ENCODE peak calls at places on chromosomes 7 and 10, in five cellular contexts. L is A549, F is HepG2, K is H1, M is K562. V is an unnamed sample.

GRCh38 chr7:138864667-138865066 is 66.7 kb upstream of the ATP6V0A4 start:
- DNase-seq in L (peak), F (no peak), K (no peak), M (no peak), V (no peak)

GRCh38 chr10:58994226-58995057 is 182.0 kb upstream of the PHYHIPL start:
- DNase-seq in L (peak), F (peak), K (no peak), M (no peak), V (no peak)

GRCh38 chr7:134823400-134823799 is 44.0 kb downstream of the CALD1 start:
- DNase-seq in L (no peak), F (no peak), K (no peak), M (no peak), V (no peak)

GRCh38 chr7:147833981-147834380 is 756.6 kb upstream of the C7orf33 start:
- DNase-seq in L (no peak), F (no peak), K (no peak), M (no peak), V (no peak)

GRCh38 chr7:42217548-42217947 is 19.5 kb downstream of the GLI3 start:
- DNase-seq in L (no peak), F (no peak), K (no peak), M (no peak), V (no peak)

GRCh38 chr10:1280436-1281401 is 224.5 kb downstream of the WDR37 start:
- DNase-seq in L (no peak), F (no peak), K (no peak), M (no peak), V (no peak)

GRCh38 chr7:38682602-38683001 is 51.4 kb upstream of the AMPH start:
- DNase-seq in L (no peak), F (no peak), K (no peak), M (no peak), V (no peak)

GRCh38 chr7:24609059-24609458 is 35.8 kb downstream of the PALS2 start:
- DNase-seq in L (no peak), F (no peak), K (no peak), M (no peak), V (no peak)

GRCh38 chr10:52283174-52283573 is 30.9 kb upstream of the DKK1 start:
- DNase-seq in L (no peak), F (peak), K (no peak), M (no peak), V (no peak)

GRCh38 chr10:11573497-11573896 is 38.0 kb downstream of the USP6NL start:
- DNase-seq in L (no peak), F (no peak), K (no peak), M (no peak), V (peak)

GRCh38 chr10:97805960-97806359 is 34.2 kb upstream of the SFRP5 start:
- DNase-seq in L (no peak), F (no peak), K (no peak), M (no peak), V (no peak)

GRCh38 chr10:131093795-131094366 is 217.6 kb downstream of the TCERG1L start:
- DNase-seq in L (no peak), F (no peak), K (no peak), M (no peak), V (no peak)

GRCh38 chr7:20404371-20404770 is 73.7 kb downstream of the ITGB8 start:
- DNase-seq in L (no peak), F (no peak), K (no peak), M (no peak), V (no peak)

GRCh38 chr10:110305767-110306451 is 1.2 kb upstream of the SMNDC1 start:
- DNase-seq in L (peak), F (peak), K (no peak), M (peak), V (peak)

GRCh38 chr7:116239434-116239833 is 29.1 kb downstream of the TES start:
- DNase-seq in L (no peak), F (peak), K (no peak), M (no peak), V (no peak)

GRCh38 chr10:17086865-17087264 is 42.7 kb downstream of the CUBN start:
- DNase-seq in L (no peak), F (no peak), K (no peak), M (no peak), V (no peak)
- TF ChIP-seq KDM1A in L (no peak), F (no peak), K (no peak), M (no peak), V (no peak)

GRCh38 chr7:97174308-97174707 is 56.8 kb downstream of the SDHAF3 start:
- DNase-seq in L (no peak), F (no peak), K (no peak), M (no peak), V (no peak)
- TF ChIP-seq CEBPB in L (no peak), F (no peak), K (no peak), M (no peak), V (no peak)

GRCh38 chr10:9504227-9504626 is 1449.7 kb downstream of the GATA3 start:
- DNase-seq in L (no peak), F (no peak), K (no peak), M (no peak), V (no peak)
- TF ChIP-seq EP300 in L (no peak), F (no peak), K (no peak), M (no peak), V (no peak)

GRCh38 chr10:124674768-124675222 is 69.4 kb downstream of the FAM53B start:
- DNase-seq in L (no peak), F (no peak), K (no peak), M (no peak), V (no peak)
- TF ChIP-seq KDM1A in L (no peak), F (no peak), K (no peak), M (no peak), V (no peak)

GRCh38 chr7:618539-619355 is 99.1 kb upstream of the PDGFA start:
- DNase-seq in L (no peak), F (peak), K (no peak), M (no peak), V (no peak)
- TF ChIP-seq CEBPB in L (no peak), F (no peak), K (no peak), M (no peak), V (no peak)

GRCh38 chr7:68684246-68684850 is 913.9 kb upstream of the AUTS2 start:
- DNase-seq in L (peak), F (no peak), K (no peak), M (no peak), V (no peak)
- TF ChIP-seq EP300 in L (no peak), F (no peak), K (no peak), M (no peak), V (no peak)

GRCh38 chr7:2523461-2523905 is 3.9 kb downstream of the LFNG start:
- DNase-seq in L (no peak), F (no peak), K (no peak), M (no peak), V (no peak)

GRCh38 chr7:2522780-2523433 is 3.3 kb downstream of the LFNG start:
- DNase-seq in L (peak), F (peak), K (no peak), M (no peak), V (no peak)

GRCh38 chr7:2521341-2521745 is 1.8 kb downstream of the LFNG start:
- DNase-seq in L (no peak), F (no peak), K (no peak), M (no peak), V (no peak)

GRCh38 chr7:2520808-2521146 is 1.2 kb downstream of the LFNG start:
- DNase-seq in L (no peak), F (no peak), K (no peak), M (no peak), V (no peak)

GRCh38 chr7:2521952-2522591 is 2.5 kb downstream of the LFNG start:
- DNase-seq in L (peak), F (no peak), K (no peak), M (no peak), V (no peak)
- TF ChIP-seq KDM1A in L (peak), F (no peak), K (no peak), M (peak), V (no peak)

GRCh38 chr10:28823501-28824075 is 146.3 kb downstream of the BAMBI start:
- DNase-seq in L (no peak), F (no peak), K (no peak), M (no peak), V (no peak)

GRCh38 chr10:28818645-28819036 is 141.3 kb downstream of the BAMBI start:
- DNase-seq in L (peak), F (no peak), K (no peak), M (no peak), V (no peak)

DNA sequence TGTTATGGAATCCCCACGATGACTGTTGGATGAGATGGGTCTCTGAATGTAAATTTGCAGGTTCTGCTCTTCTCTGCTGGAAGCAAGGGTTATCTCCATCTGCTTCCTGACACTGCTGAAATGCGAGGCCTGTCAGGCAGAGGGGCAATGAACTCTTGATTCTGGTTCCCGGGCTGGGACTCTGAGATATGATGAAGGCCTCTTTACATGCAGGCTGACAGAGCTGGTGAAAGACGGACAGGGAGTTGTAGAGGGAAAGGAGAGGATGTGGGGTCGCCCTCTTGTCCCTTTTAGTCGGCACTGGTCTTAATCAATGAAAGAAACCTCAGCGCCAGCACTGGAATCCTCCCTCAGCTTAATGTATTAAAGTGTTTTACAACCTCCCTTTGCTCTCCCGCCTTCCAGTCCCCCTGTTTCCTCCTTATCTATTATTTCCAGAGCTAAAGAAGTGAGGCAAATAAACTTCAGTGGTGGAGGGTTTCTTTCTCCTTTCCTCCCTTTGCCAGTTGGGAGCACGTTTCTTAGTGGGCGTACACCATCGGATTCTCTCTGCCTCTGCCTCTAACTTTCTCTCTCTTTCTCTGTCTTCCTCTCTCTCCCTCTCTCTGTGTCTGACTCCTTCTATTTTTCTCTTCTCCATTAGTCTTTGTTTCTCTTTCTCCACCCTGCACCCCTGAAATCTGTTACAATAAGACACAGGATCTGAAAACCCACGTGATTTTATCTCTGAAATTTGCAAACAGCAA is 145.6 kb downstream of the BAMBI start:
- DNase-seq in L (no peak), F (no peak), K (no peak), M (peak), V (no peak)
- TF ChIP-seq CEBPB in L (no peak), F (no peak), K (no peak), M (no peak), V (no peak)

GRCh38 chr7:80954181-80954580 is 35.3 kb upstream of the SEMA3C start:
- DNase-seq in L (no peak), F (no peak), K (no peak), M (no peak), V (no peak)

GRCh38 chr7:80950550-80950967 is 31.7 kb upstream of the SEMA3C start:
- DNase-seq in L (no peak), F (no peak), K (no peak), M (no peak), V (no peak)

DNA sequence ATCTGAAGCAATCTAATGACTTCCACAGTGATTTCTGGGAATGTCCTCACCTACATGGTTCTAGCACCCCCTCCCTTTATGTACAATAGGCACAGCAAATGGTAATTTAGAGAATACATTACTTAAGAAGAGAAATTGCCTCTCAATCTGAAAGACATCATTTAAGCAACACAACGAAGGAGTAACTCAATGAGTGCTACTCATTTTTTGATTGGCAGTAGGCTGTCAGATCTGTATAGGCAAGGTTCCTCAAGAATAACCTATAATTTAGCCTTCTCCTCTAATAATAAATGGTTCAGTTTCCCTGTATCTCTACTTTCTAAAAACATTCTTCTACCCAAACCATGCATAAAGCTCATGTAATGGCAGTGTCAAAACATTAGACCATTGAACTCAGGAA is 30.6 kb upstream of the SEMA3C start:
- DNase-seq in L (no peak), F (no peak), K (no peak), M (no peak), V (no peak)
- TF ChIP-seq EP300 in L (no peak), F (no peak), K (no peak), M (no peak), V (no peak)